ENCODE peak calls at places on chromosomes 16 and 17, in seven cellular contexts. One of them, this sample, is unnamed.
A peak's percentile ranks its signal among the peaks of the same experiment; 100 is the strongest.

GRCh38 chr16:30946671-30947532 is 2.0 kb upstream of the ORAI3 start:
- DNase-seq in neural progenitor cell: no peak
- DNase-seq in neuronal stem cell: no peak
- DNase-seq in fibroblast of lung: no peak
- DNase-seq in aorta: no peak
- DNase-seq in left ventricle myocardium inferior: no peak
- DNase-seq in Karpas-422: no peak
- DNase-seq in this sample: no peak

GRCh38 chr17:28746611-28747045 is 2.8 kb downstream of the TRAF4 start:
- DNase-seq in neuronal stem cell: no peak
- DNase-seq in Karpas-422: no peak
- DNase-seq in neural progenitor cell: peak; percentile 63
- DNase-seq in aorta: peak; percentile 46
- DNase-seq in fibroblast of lung: no peak
- DNase-seq in left ventricle myocardium inferior: no peak
- DNase-seq in this sample: no peak

GRCh38 chr16:63689068-63689467 is 1432.8 kb downstream of the CDH11 start:
- DNase-seq in neural progenitor cell: no peak
- DNase-seq in Karpas-422: no peak
- DNase-seq in aorta: no peak
- DNase-seq in left ventricle myocardium inferior: no peak
- DNase-seq in neuronal stem cell: no peak
- DNase-seq in fibroblast of lung: no peak
- DNase-seq in this sample: no peak

GRCh38 chr17:44314869-44315661 is 6.7 kb downstream of the RUNDC3A start:
- DNase-seq in fibroblast of lung: no peak
- DNase-seq in neural progenitor cell: peak; percentile 84
- DNase-seq in neuronal stem cell: no peak
- DNase-seq in Karpas-422: peak; percentile 81
- DNase-seq in aorta: no peak
- DNase-seq in left ventricle myocardium inferior: no peak
- DNase-seq in this sample: peak; percentile 73

GRCh38 chr16:56343661-56344517 is 81.5 kb downstream of the AMFR start:
- DNase-seq in fibroblast of lung: no peak
- DNase-seq in left ventricle myocardium inferior: no peak
- DNase-seq in neuronal stem cell: no peak
- DNase-seq in aorta: no peak
- DNase-seq in Karpas-422: no peak
- DNase-seq in neural progenitor cell: no peak
- DNase-seq in this sample: no peak

GRCh38 chr17:65797809-65798208 is 236.4 kb upstream of the AXIN2 start:
- DNase-seq in neuronal stem cell: no peak
- DNase-seq in Karpas-422: peak; percentile 71
- DNase-seq in aorta: no peak
- DNase-seq in left ventricle myocardium inferior: no peak
- DNase-seq in fibroblast of lung: peak; percentile 7
- DNase-seq in neural progenitor cell: peak; percentile 74
- DNase-seq in this sample: peak; percentile 50

GRCh38 chr17:11334493-11334892 is 93.5 kb downstream of the SHISA6 start:
- DNase-seq in neuronal stem cell: no peak
- DNase-seq in fibroblast of lung: no peak
- DNase-seq in Karpas-422: no peak
- DNase-seq in neural progenitor cell: no peak
- DNase-seq in aorta: no peak
- DNase-seq in left ventricle myocardium inferior: no peak
- DNase-seq in this sample: no peak

GRCh38 chr16:75225092-75225491 is 6.3 kb downstream of the CTRB1 start:
- DNase-seq in left ventricle myocardium inferior: no peak
- DNase-seq in Karpas-422: no peak
- DNase-seq in aorta: no peak
- DNase-seq in fibroblast of lung: no peak
- DNase-seq in neuronal stem cell: no peak
- DNase-seq in neural progenitor cell: no peak
- DNase-seq in this sample: no peak

GRCh38 chr17:2872282-2872681 is 76.0 kb downstream of the RAP1GAP2 start:
- DNase-seq in aorta: no peak
- DNase-seq in fibroblast of lung: no peak
- DNase-seq in neural progenitor cell: peak; percentile 94
- DNase-seq in Karpas-422: no peak
- DNase-seq in left ventricle myocardium inferior: no peak
- DNase-seq in neuronal stem cell: peak; percentile 77
- DNase-seq in this sample: peak; percentile 41

GRCh38 chr17:2876467-2876866 is 80.2 kb downstream of the RAP1GAP2 start:
- DNase-seq in Karpas-422: no peak
- DNase-seq in left ventricle myocardium inferior: no peak
- DNase-seq in neuronal stem cell: no peak
- DNase-seq in aorta: no peak
- DNase-seq in neural progenitor cell: no peak
- DNase-seq in fibroblast of lung: no peak
- DNase-seq in this sample: no peak

GRCh38 chr17:2874211-2874686 is 78.0 kb downstream of the RAP1GAP2 start:
- DNase-seq in Karpas-422: no peak
- DNase-seq in left ventricle myocardium inferior: no peak
- DNase-seq in neural progenitor cell: peak; percentile 33
- DNase-seq in aorta: no peak
- DNase-seq in fibroblast of lung: no peak
- DNase-seq in neuronal stem cell: no peak
- DNase-seq in this sample: peak; percentile 98

GRCh38 chr17:2878751-2879254 is 82.6 kb downstream of the RAP1GAP2 start:
- DNase-seq in left ventricle myocardium inferior: no peak
- DNase-seq in fibroblast of lung: no peak
- DNase-seq in neural progenitor cell: no peak
- DNase-seq in Karpas-422: no peak
- DNase-seq in aorta: no peak
- DNase-seq in neuronal stem cell: no peak
- DNase-seq in this sample: no peak

GRCh38 chr17:2875608-2876007 is 79.4 kb downstream of the RAP1GAP2 start:
- DNase-seq in fibroblast of lung: no peak
- DNase-seq in Karpas-422: no peak
- DNase-seq in neural progenitor cell: no peak
- DNase-seq in left ventricle myocardium inferior: no peak
- DNase-seq in neuronal stem cell: no peak
- DNase-seq in aorta: no peak
- DNase-seq in this sample: no peak
- H3K4me1 ChIP-seq in fibroblast of lung: no peaks in the 10 kb centered on the region
- H3K4me1 ChIP-seq in Karpas-422: no peaks in the 10 kb centered on the region
- H3K4me1 ChIP-seq in neural progenitor cell: peaks cover 31% of the 10 kb centered on the region
- H3K4me1 ChIP-seq in left ventricle myocardium inferior: peaks cover 18% of the 10 kb centered on the region
- H3K4me1 ChIP-seq in neuronal stem cell: peaks cover 16% of the 10 kb centered on the region
- H3K4me1 ChIP-seq in aorta: no peaks in the 10 kb centered on the region
- H3K4me1 ChIP-seq in this sample: peaks cover 25% of the 10 kb centered on the region

GRCh38 chr17:78712043-78712442 is 70.0 kb downstream of the CYTH1 start:
- DNase-seq in Karpas-422: no peak
- DNase-seq in neuronal stem cell: no peak
- DNase-seq in left ventricle myocardium inferior: no peak
- DNase-seq in aorta: no peak
- DNase-seq in fibroblast of lung: no peak
- DNase-seq in neural progenitor cell: no peak
- DNase-seq in this sample: no peak
- H3K4me1 ChIP-seq in Karpas-422: peaks cover 29% of the 10 kb centered on the region
- H3K4me1 ChIP-seq in neuronal stem cell: peaks cover 7% of the 10 kb centered on the region
- H3K4me1 ChIP-seq in left ventricle myocardium inferior: peaks cover 78% of the 10 kb centered on the region
- H3K4me1 ChIP-seq in aorta: no peaks in the 10 kb centered on the region
- H3K4me1 ChIP-seq in fibroblast of lung: peaks cover 3% of the 10 kb centered on the region
- H3K4me1 ChIP-seq in neural progenitor cell: peaks cover 12% of the 10 kb centered on the region
- H3K4me1 ChIP-seq in this sample: peaks cover 4% of the 10 kb centered on the region

GRCh38 chr16:84725481-84726078 is 25.8 kb downstream of the USP10 start:
- DNase-seq in aorta: no peak
- DNase-seq in left ventricle myocardium inferior: no peak
- DNase-seq in neural progenitor cell: no peak
- DNase-seq in neuronal stem cell: no peak
- DNase-seq in Karpas-422: no peak
- DNase-seq in fibroblast of lung: no peak
- DNase-seq in this sample: no peak
- H3K4me1 ChIP-seq in aorta: no peaks in the 10 kb centered on the region
- H3K4me1 ChIP-seq in left ventricle myocardium inferior: peaks cover 78% of the 10 kb centered on the region
- H3K4me1 ChIP-seq in neural progenitor cell: peaks cover 31% of the 10 kb centered on the region
- H3K4me1 ChIP-seq in neuronal stem cell: peaks cover 14% of the 10 kb centered on the region
- H3K4me1 ChIP-seq in Karpas-422: peaks cover 83% of the 10 kb centered on the region
- H3K4me1 ChIP-seq in fibroblast of lung: peaks cover 18% of the 10 kb centered on the region
- H3K4me1 ChIP-seq in this sample: peaks cover 55% of the 10 kb centered on the region

DNA sequence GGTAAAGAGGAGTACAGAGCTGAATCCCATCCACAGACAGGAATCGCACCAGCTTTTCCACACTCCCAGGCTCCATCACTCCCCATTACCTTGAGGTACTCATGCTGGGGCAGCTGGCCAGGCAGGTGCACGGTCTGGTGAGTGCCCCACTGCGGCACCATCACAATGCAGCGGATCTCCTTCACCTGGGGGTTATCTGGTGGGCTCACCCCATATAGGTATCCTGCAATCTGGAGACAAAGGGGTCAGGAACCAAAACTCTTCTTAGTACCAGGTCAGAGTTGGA is 1.8 kb upstream of the RILP start:
- DNase-seq in neuronal stem cell: no peak
- DNase-seq in left ventricle myocardium inferior: no peak
- DNase-seq in aorta: no peak
- DNase-seq in fibroblast of lung: no peak
- DNase-seq in neural progenitor cell: no peak
- DNase-seq in Karpas-422: no peak
- DNase-seq in this sample: no peak
- H3K4me1 ChIP-seq in neuronal stem cell: peaks cover 14% of the 10 kb centered on the region
- H3K4me1 ChIP-seq in left ventricle myocardium inferior: peaks cover 41% of the 10 kb centered on the region
- H3K4me1 ChIP-seq in aorta: no peaks in the 10 kb centered on the region
- H3K4me1 ChIP-seq in fibroblast of lung: peaks cover 14% of the 10 kb centered on the region
- H3K4me1 ChIP-seq in neural progenitor cell: peaks cover 6% of the 10 kb centered on the region
- H3K4me1 ChIP-seq in Karpas-422: peaks cover 22% of the 10 kb centered on the region
- H3K4me1 ChIP-seq in this sample: peaks cover 7% of the 10 kb centered on the region

This sample was measured in HAP-1.